ENCODE peak calls at places on chromosomes 4 and X, in five cellular contexts. W is stimulated activated CD4-positive, alpha-beta T cell treated with anti-CD3 and anti-CD28 coated beads, Interleukin-1b, Interleukin-23, amount 100 ng/mL, for 1 hour; Z is fibroblast of mammary gland; M is left ventricle myocardium inferior; R is KBM-7. N is an unnamed sample.

GRCh38 chr4:152910521-152910920 is 25.6 kb upstream of the FHDC1 start:
- DNase-seq in W (no peak), Z (no peak), M (no peak), R (no peak), N (no peak)

GRCh38 chr4:1992468-1993168 is 16.2 kb downstream of the NELFA start:
- DNase-seq in W (no peak), Z (peak), M (no peak), R (no peak), N (no peak)

GRCh38 chrX:122934131-122934530 is 249.9 kb upstream of the GRIA3 start:
- DNase-seq in W (no peak), Z (peak), M (no peak), R (no peak), N (no peak)

GRCh38 chrX:150200820-150201287 is 162.3 kb upstream of the MAMLD1 start:
- DNase-seq in W (no peak), Z (peak), M (no peak), R (peak), N (no peak)

GRCh38 chr4:76498550-76498949 is 63.5 kb downstream of the SHROOM3 start:
- DNase-seq in W (no peak), Z (no peak), M (no peak), R (no peak), N (no peak)

GRCh38 chr4:47972181-47972580 is 44.3 kb downstream of the CNGA1 start:
- DNase-seq in W (no peak), Z (no peak), M (no peak), R (no peak), N (no peak)

GRCh38 chrX:26918633-26919032 is 544.5 kb downstream of the PPP4R3C start:
- DNase-seq in W (no peak), Z (peak), M (no peak), R (peak), N (no peak)

GRCh38 chrX:140664939-140665338 is 44.6 kb upstream of the LINC00632 start:
- DNase-seq in W (no peak), Z (peak), M (no peak), R (peak), N (no peak)

GRCh38 chrX:100083146-100083715 is 326.8 kb downstream of the PCDH19 start:
- DNase-seq in W (no peak), Z (no peak), M (no peak), R (no peak), N (no peak)

GRCh38 chr4:1080432-1080831 is 32.9 kb downstream of the RNF212 start:
- DNase-seq in W (no peak), Z (no peak), M (no peak), R (no peak), N (no peak)

GRCh38 chr4:17096692-17097091 is 198.2 kb upstream of the LDB2 start:
- DNase-seq in W (no peak), Z (no peak), M (no peak), R (no peak), N (no peak)

GRCh38 chr4:8297691-8298485 is 28.3 kb downstream of the HTRA3 start:
- DNase-seq in W (no peak), Z (no peak), M (peak), R (no peak), N (no peak)

GRCh38 chr4:101252721-101253120 is 94.6 kb downstream of the PPP3CA start:
- DNase-seq in W (no peak), Z (peak), M (no peak), R (no peak), N (no peak)

GRCh38 chr4:165767671-165768070 is 105.4 kb upstream of the TLL1 start:
- DNase-seq in W (no peak), Z (no peak), M (no peak), R (no peak), N (no peak)

GRCh38 chr4:40763228-40763716 is 13.5 kb downstream of the NSUN7 start:
- DNase-seq in W (no peak), Z (peak), M (no peak), R (peak), N (no peak)

GRCh38 chr4:96347582-96347981 is 507.7 kb downstream of the PDHA2 start:
- DNase-seq in W (no peak), Z (no peak), M (no peak), R (no peak), N (no peak)

GRCh38 chr4:42627887-42628646 is 28.8 kb downstream of the ATP8A1 start:
- DNase-seq in W (peak), Z (peak), M (peak), R (no peak), N (peak)

GRCh38 chr4:80074651-80075050 is 1.6 kb upstream of the ANTXR2 start:
- DNase-seq in W (no peak), Z (no peak), M (no peak), R (no peak), N (no peak)

GRCh38 chrX:17022205-17022604 is 75.7 kb downstream of the REPS2 start:
- DNase-seq in W (no peak), Z (peak), M (no peak), R (peak), N (no peak)

GRCh38 chr4:105276361-105276760 is 129.7 kb downstream of the TET2 start:
- DNase-seq in W (no peak), Z (no peak), M (no peak), R (no peak), N (no peak)

GRCh38 chr4:86496094-86497060 is 97.7 kb upstream of the PTPN13 start:
- DNase-seq in W (no peak), Z (peak), M (no peak), R (peak), N (no peak)

GRCh38 chrX:3541336-3541735 is 172.1 kb downstream of the PRKX start:
- DNase-seq in W (no peak), Z (no peak), M (no peak), R (no peak), N (no peak)

GRCh38 chr4:23923840-23924239 is 34.0 kb upstream of the PPARGC1A start:
- DNase-seq in W (no peak), Z (no peak), M (no peak), R (no peak), N (no peak)

GRCh38 chrX:86215260-86215659 is 67.0 kb downstream of the DACH2 start:
- DNase-seq in W (no peak), Z (no peak), M (no peak), R (no peak), N (no peak)

GRCh38 chr4:126611900-126612299 is 1020.9 kb upstream of the INTU start:
- DNase-seq in W (no peak), Z (peak), M (no peak), R (no peak), N (no peak)

N was measured in heart right ventricle.